ENCODE peak calls at places on chromosomes 5 and 9, in ten cellular contexts. D, B, T, A, V, L, X, F, K and P are unnamed samples. For H3K27me3, the result is how much of the 10 kb centered on the place peaks cover.

GRCh38 chr5:149452665-149453617 is 73.8 kb upstream of the IL17B start:
- DNase-seq in D (peak), B (peak), T (peak), A (peak), V (peak), L (peak), X (peak), F (no peak), K (peak), P (peak)

GRCh38 chr5:154937718-154938466 is at the start of gene GEMIN5:
- DNase-seq in D (peak), B (peak), T (peak), A (peak), V (peak), L (peak), X (peak), F (peak), K (peak), P (peak)

GRCh38 chr9:99870126-99870525 is 36.3 kb upstream of the STX17 start:
- DNase-seq in D (no peak), B (no peak), T (no peak), A (no peak), V (peak), L (no peak), X (no peak), F (no peak), K (no peak), P (no peak)

GRCh38 chr5:59007460-59008063 is 424.7 kb downstream of the RAB3C start:
- DNase-seq in D (no peak), B (no peak), T (peak), A (no peak), V (peak), L (no peak), X (no peak), F (no peak), K (no peak), P (no peak)

GRCh38 chr9:118595719-118596305 is 773.4 kb downstream of the BRINP1 start:
- DNase-seq in D (no peak), B (no peak), T (peak), A (no peak), V (peak), L (no peak), X (no peak), F (peak), K (peak), P (no peak)

GRCh38 chr5:176190886-176191755 is 47.1 kb upstream of the SIMC1 start:
- DNase-seq in D (no peak), B (no peak), T (no peak), A (no peak), V (no peak), L (no peak), X (no peak), F (no peak), K (no peak), P (no peak)

GRCh38 chr5:31133488-31133887 is 60.0 kb upstream of the CDH6 start:
- DNase-seq in D (no peak), B (no peak), T (peak), A (no peak), V (peak), L (no peak), X (no peak), F (no peak), K (no peak), P (no peak)

GRCh38 chr5:123571927-123572326 is 60.0 kb downstream of the CSNK1G3 start:
- DNase-seq in D (no peak), B (no peak), T (peak), A (no peak), V (peak), L (no peak), X (no peak), F (no peak), K (no peak), P (no peak)

GRCh38 chr5:172855597-172856292 is 21.7 kb downstream of the ERGIC1 start:
- DNase-seq in D (peak), B (peak), T (no peak), A (peak), V (no peak), L (peak), X (peak), F (peak), K (peak), P (peak)

GRCh38 chr5:137199966-137200365 is 299.2 kb downstream of the SPOCK1 start:
- DNase-seq in D (no peak), B (no peak), T (peak), A (no peak), V (peak), L (no peak), X (no peak), F (no peak), K (no peak), P (no peak)

GRCh38 chr9:93232388-93232965 is 48.5 kb downstream of the WNK2 start:
- DNase-seq in D (peak), B (no peak), T (no peak), A (no peak), V (no peak), L (peak), X (no peak), F (peak), K (no peak), P (no peak)

GRCh38 chr5:142326480-142326938 is 1.7 kb upstream of the SPRY4 start:
- DNase-seq in D (no peak), B (no peak), T (no peak), A (no peak), V (no peak), L (no peak), X (no peak), F (no peak), K (no peak), P (no peak)

GRCh38 chr9:130785053-130785452 is 50.0 kb upstream of the ABL1 start:
- DNase-seq in D (no peak), B (no peak), T (no peak), A (no peak), V (no peak), L (no peak), X (no peak), F (no peak), K (no peak), P (no peak)

GRCh38 chr5:1249366-1250280 is 24.4 kb downstream of the SLC6A18 start:
- DNase-seq in D (peak), B (no peak), T (no peak), A (no peak), V (no peak), L (no peak), X (no peak), F (no peak), K (no peak), P (no peak)

GRCh38 chr5:122091942-122092600 is 14.0 kb upstream of the LOX start:
- DNase-seq in D (no peak), B (no peak), T (peak), A (no peak), V (peak), L (no peak), X (no peak), F (no peak), K (no peak), P (no peak)

GRCh38 chr9:137229903-137230719 is 590 bp upstream of the SLC34A3 start:
- DNase-seq in D (peak), B (no peak), T (no peak), A (no peak), V (no peak), L (no peak), X (no peak), F (no peak), K (no peak), P (no peak)

GRCh38 chr5:134113572-134113907 is 941 bp upstream of the TCF7 start:
- DNase-seq in D (no peak), B (no peak), T (no peak), A (no peak), V (no peak), L (no peak), X (no peak), F (no peak), K (no peak), P (no peak)
- H3K27me3 ChIP-seq in D (under half), B (under half), T (under half), A (under half), V (under half), L (under half), X (under half), F (under half), K (under half), P (half or more)

DNA sequence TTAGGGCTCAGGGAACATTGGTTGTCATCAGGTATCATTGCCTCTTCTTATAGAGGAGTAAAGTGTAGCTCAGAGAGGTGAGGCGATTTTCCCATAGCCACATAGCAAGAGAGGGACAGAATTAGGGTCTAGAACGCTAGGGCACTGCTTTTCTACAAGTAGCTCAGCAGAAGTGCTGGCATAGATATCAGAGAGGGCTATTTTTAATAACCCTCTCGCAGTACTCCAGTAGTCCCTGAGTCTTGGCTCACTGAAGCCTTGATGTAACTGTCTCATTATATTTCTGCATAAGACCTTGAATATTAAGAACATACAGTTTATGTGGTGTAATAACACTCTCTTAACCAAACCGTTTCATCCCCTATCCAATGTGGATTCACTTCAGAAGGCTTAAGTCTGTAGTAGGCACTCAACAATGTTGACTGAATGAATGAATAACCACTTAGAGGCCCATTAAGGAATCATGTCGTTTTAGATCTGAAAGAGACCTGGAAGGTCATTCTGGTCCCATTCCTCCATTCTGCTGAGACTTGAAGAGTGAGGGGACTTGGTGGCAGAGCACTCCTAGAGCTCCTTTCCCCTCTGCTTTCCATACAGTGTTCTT is 4.7 kb upstream of the FRMPD1 start:
- DNase-seq in D (no peak), B (no peak), T (no peak), A (no peak), V (no peak), L (no peak), X (no peak), F (no peak), K (no peak), P (no peak)
- H3K27me3 ChIP-seq in D (under half), B (under half), T (half or more), A (under half), V (half or more), L (under half), X (under half), F (under half), K (half or more), P (half or more)

DNA sequence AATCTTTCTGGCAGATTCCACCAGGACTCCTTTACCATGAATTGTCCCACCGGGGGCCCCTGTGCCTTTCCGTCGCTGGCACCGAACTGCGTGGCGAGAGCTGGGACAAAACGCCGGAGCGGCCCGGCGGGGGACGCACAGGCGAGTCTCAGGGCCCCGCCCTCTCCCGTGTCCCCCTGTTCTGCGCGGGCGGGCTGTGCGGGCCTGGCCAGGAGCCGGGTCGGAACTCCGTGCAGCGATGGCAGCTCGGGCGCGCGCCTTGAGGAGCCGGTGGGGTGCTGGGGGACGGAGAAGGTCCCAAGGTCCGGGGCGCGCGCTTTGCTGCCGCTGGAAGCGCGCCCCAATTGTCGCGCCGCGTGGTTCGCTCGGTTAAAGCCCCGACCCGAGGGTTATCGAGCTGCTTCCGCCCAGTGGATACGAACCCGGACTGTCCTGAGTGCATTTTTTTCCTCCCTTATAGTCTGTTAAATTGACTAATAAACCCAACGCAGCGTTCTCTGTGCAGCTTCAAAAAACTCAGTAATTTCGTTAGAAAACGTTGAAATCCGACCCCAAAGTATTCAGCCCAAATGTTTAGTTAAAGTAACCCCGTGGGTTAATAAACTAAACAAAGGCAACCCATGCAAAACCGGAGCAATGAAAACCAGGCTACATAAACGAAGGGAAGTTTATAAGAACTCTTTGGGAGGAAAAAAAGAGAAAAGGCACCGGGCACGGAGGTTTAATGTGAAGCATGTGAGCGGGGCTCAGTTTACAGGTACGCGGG is 125.4 kb downstream of the TMEM174 start:
- DNase-seq in D (no peak), B (no peak), T (no peak), A (no peak), V (no peak), L (no peak), X (no peak), F (no peak), K (no peak), P (no peak)
- H3K27me3 ChIP-seq in D (under half), B (half or more), T (half or more), A (under half), V (half or more), L (half or more), X (half or more), F (under half), K (half or more), P (half or more)

GRCh38 chr5:132853323-132853722 is 12.9 kb downstream of the GDF9 start:
- DNase-seq in D (no peak), B (no peak), T (no peak), A (no peak), V (no peak), L (no peak), X (no peak), F (peak), K (no peak), P (no peak)

GRCh38 chr5:132856011-132856410 is 10.3 kb downstream of the GDF9 start:
- DNase-seq in D (no peak), B (no peak), T (no peak), A (no peak), V (no peak), L (no peak), X (no peak), F (no peak), K (no peak), P (no peak)

GRCh38 chr5:132850066-132850465 is 16.2 kb downstream of the GDF9 start:
- DNase-seq in D (no peak), B (no peak), T (no peak), A (no peak), V (peak), L (no peak), X (no peak), F (no peak), K (no peak), P (no peak)

GRCh38 chr5:132854301-132854700 is 12.0 kb downstream of the GDF9 start:
- DNase-seq in D (no peak), B (no peak), T (no peak), A (no peak), V (peak), L (no peak), X (no peak), F (no peak), K (no peak), P (no peak)

DNA sequence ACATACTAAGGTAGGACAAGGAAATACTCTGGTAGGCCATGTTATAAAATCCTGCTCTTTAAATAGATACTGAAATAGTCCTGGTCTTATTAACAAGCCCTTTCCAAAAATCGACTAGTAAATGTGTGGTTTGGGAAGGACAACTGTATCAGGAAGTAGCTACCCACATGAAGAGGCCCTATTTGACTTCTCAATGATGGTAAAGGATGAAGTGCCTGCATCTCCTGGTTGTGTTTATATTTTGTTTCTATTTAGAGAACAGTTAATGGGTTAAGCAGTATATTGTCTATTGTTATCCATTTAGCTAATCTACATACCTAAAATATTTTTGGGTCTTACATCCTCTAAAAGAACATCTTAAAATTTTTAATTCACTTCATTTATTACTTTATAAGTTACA is 12.5 kb downstream of the GDF9 start:
- DNase-seq in D (no peak), B (no peak), T (no peak), A (no peak), V (no peak), L (no peak), X (no peak), F (no peak), K (no peak), P (no peak)
- H3K27me3 ChIP-seq in D (under half), B (under half), T (under half), A (under half), V (under half), L (under half), X (under half), F (under half), K (under half), P (under half)

GRCh38 chr9:88777498-88778312 is 213.6 kb upstream of the S1PR3 start:
- DNase-seq in D (peak), B (peak), T (peak), A (no peak), V (peak), L (peak), X (no peak), F (no peak), K (peak), P (no peak)
- H3K27me3 ChIP-seq in D (under half), B (under half), T (under half), A (under half), V (under half), L (under half), X (under half), F (under half), K (under half), P (under half)

GRCh38 chr5:135544666-135545045 is 8.9 kb upstream of the NEUROG1 start:
- DNase-seq in D (no peak), B (no peak), T (no peak), A (no peak), V (no peak), L (no peak), X (no peak), F (no peak), K (no peak), P (no peak)
- H3K27me3 ChIP-seq in D (under half), B (half or more), T (half or more), A (under half), V (half or more), L (half or more), X (half or more), F (under half), K (half or more), P (half or more)